ENCODE peak calls at places on chromosomes 3 and 15, in five cellular contexts. C is PC-3; L is neural crest cell; N is CD4-positive, alpha-beta T cell; V is B cell. O is an unnamed sample.

GRCh38 chr15:42584031-42584765 is 8.8 kb downstream of the STARD9 start:
- DNase-seq in V (no peak), N (no peak), C (no peak), L (no peak), O (no peak)

GRCh38 chr3:54034971-54035370 is 87.4 kb upstream of the CACNA2D3 start:
- DNase-seq in N (no peak), V (no peak), L (no peak), C (no peak), O (no peak)

GRCh38 chr15:85639752-85640381 is 154.9 kb downstream of the KLHL25 start:
- DNase-seq in L (no peak), V (no peak), N (no peak), C (peak), O (no peak)

GRCh38 chr3:112038863-112039262 is 4.3 kb downstream of the TMPRSS7 start:
- DNase-seq in L (no peak), C (peak), V (peak), N (no peak), O (no peak)

GRCh38 chr15:59369597-59369996 is 3.1 kb downstream of the MYO1E start:
- DNase-seq in N (no peak), V (no peak), L (no peak), C (peak), O (no peak)

GRCh38 chr3:56858331-56858730 is 56.6 kb upstream of the ARHGEF3 start:
- DNase-seq in C (no peak), N (no peak), V (no peak), L (no peak), O (no peak)

GRCh38 chr3:78822741-78823140 is 945.1 kb downstream of the ROBO1 start:
- DNase-seq in C (no peak), V (no peak), N (no peak), L (no peak), O (no peak)

GRCh38 chr3:53845103-53845880 is 927 bp downstream of the CHDH start:
- DNase-seq in N (no peak), L (no peak), V (peak), C (peak), O (no peak)

GRCh38 chr15:68818088-68818670 is 2.5 kb downstream of the ANP32A start:
- DNase-seq in L (peak), V (peak), N (peak), C (peak), O (peak)

GRCh38 chr3:112303811-112304325 is 9.9 kb upstream of the SLC9C1 start:
- DNase-seq in N (no peak), C (no peak), V (peak), L (no peak), O (no peak)

GRCh38 chr3:124663690-124664089 is 66.6 kb upstream of the UMPS start:
- DNase-seq in V (no peak), C (peak), N (no peak), L (no peak), O (no peak)

GRCh38 chr3:52247455-52248164 is 2.1 kb downstream of the PPM1M start:
- DNase-seq in C (no peak), N (no peak), L (no peak), V (no peak), O (peak)

GRCh38 chr3:48592519-48593087 is 2.5 kb downstream of the COL7A1 start:
- DNase-seq in V (no peak), L (no peak), C (no peak), N (no peak), O (no peak)

GRCh38 chr15:71048913-71049675 is 66.2 kb upstream of the THSD4 start:
- DNase-seq in N (no peak), C (peak), L (no peak), V (no peak), O (no peak)

GRCh38 chr3:77084511-77084910 is 44.6 kb downstream of the ROBO2 start:
- DNase-seq in N (no peak), L (no peak), V (no peak), C (no peak), O (no peak)

GRCh38 chr3:156341831-156342416 is 213.0 kb downstream of the SSR3 start:
- DNase-seq in L (no peak), V (peak), N (no peak), C (no peak), O (no peak)

GRCh38 chr3:195999896-196000295 is 82.0 kb downstream of the TFRC start:
- DNase-seq in L (no peak), C (no peak), N (no peak), V (no peak), O (no peak)

GRCh38 chr15:84937144-84937543 is 44.5 kb upstream of the PDE8A start:
- DNase-seq in C (no peak), L (no peak), N (no peak), V (no peak), O (no peak)

GRCh38 chr15:60479711-60480110 is 769 bp upstream of the ICE2 start:
- DNase-seq in C (no peak), V (no peak), L (no peak), N (no peak), O (no peak)

GRCh38 chr3:134985841-134986520 is 190.9 kb downstream of the EPHB1 start:
- DNase-seq in C (no peak), N (no peak), L (no peak), V (no peak), O (no peak)

GRCh38 chr3:125916376-125916978 is 52.5 kb upstream of the ROPN1B start:
- DNase-seq in C (peak), N (peak), V (peak), L (peak), O (peak)
- TF ChIP-seq CTCF in C (no peak), N (no peak), V (no peak), L (no peak), O (no peak)

GRCh38 chr3:184345678-184346144 is 8.3 kb downstream of the FAM131A start:
- DNase-seq in N (no peak), L (peak), V (no peak), C (peak), O (no peak)
- TF ChIP-seq CTCF in N (no peak), L (peak), V (no peak), C (peak), O (no peak)

GRCh38 chr3:142574665-142575064 is 3.9 kb downstream of the ATR start:
- DNase-seq in V (no peak), L (no peak), C (no peak), N (no peak), O (no peak)

GRCh38 chr3:142576792-142577191 is 1.7 kb downstream of the ATR start:
- DNase-seq in C (no peak), L (no peak), N (no peak), V (no peak), O (no peak)

GRCh38 chr3:142577701-142578308 is 728 bp downstream of the ATR start:
- DNase-seq in L (no peak), C (no peak), V (no peak), N (no peak), O (no peak)

GRCh38 chr3:142580061-142580423 is 1.5 kb upstream of the ATR start:
- DNase-seq in V (no peak), N (no peak), C (no peak), L (no peak), O (no peak)

DNA sequence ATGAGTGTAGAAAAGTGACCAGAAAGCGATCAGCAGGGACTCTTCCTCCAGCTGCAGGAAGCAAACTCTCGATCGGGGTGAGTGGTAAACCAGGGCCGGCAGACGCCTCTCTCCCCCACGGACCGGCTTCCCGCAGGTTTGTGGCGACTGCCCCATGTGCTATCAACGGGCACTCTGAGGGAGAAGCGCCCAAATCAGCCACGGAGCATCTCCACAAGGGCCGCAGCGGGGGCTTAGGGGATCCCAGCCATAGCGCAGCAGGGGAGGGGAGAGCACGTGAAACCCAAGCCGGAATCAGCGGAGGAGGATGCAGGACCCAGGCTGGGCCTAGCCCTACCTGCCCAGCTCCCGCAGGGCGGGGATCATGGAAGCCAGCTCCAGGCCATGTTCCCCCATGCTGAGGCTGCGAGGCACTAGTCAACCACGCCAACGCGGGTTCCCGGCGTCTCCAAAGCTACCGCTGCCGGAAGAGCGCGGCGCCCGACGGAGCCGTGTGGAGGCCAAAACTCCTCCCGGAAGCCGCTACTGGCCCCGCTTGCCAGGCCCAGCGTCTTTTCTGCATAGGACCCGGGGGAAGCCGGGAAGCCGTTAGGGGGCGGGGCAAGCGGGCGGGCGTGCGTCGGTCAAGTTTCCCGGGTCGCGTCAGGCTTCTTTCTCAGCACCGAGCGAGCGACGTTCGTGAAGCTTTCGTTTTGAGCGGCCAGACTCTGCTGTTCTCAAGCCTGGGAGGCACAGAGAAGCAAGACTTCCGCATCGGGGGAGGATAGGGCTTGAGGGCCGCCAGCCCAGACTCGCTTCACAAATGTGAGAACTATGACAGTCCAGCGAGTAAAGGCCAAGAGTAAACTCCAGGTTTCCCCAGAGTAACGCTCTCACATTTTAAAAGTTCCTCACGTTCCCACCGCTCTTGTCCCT is at the start of gene ATR:
- DNase-seq in V (peak), C (peak), N (peak), L (peak), O (peak)
- TF ChIP-seq CTCF in V (no peak), C (no peak), N (no peak), L (no peak), O (no peak)

GRCh38 chr3:99356681-99357080 is 281.7 kb upstream of the COL8A1 start:
- DNase-seq in L (no peak), C (no peak), N (no peak), V (no peak), O (no peak)
- TF ChIP-seq CTCF in L (no peak), C (no peak), N (no peak), V (no peak), O (no peak)

DNA sequence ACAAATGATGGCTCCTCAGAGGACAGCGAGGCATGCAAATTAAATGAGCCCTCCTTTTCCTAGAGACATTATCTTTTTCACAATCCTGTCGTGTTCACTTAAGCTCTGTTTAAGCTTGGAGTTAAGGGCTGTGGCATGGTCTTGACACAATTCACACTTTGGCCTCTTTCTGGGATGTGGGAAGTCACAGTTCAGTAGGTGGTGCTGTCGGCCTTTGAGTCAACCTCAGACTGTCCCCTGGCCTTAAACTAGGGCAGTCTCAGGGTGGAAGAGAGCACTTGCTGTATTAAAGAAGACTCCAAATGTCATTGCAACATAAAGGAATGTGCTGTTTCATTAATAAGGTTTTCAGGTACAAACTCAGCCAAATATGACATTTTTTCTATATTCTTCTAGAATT is 351.0 kb downstream of the MCTP2 start:
- DNase-seq in V (no peak), C (peak), L (peak), N (no peak), O (no peak)
- TF ChIP-seq CTCF in V (no peak), C (peak), L (peak), N (peak), O (peak)

GRCh38 chr3:7546219-7546618 is 685.3 kb downstream of the GRM7 start:
- DNase-seq in N (no peak), V (no peak), L (no peak), C (no peak), O (no peak)
- TF ChIP-seq CTCF in N (no peak), V (no peak), L (no peak), C (no peak), O (no peak)

GRCh38 chr3:170734043-170734736 is 135.8 kb downstream of the RPL22L1 start:
- DNase-seq in C (no peak), L (no peak), N (no peak), V (no peak), O (no peak)
- TF ChIP-seq CTCF in C (peak), L (no peak), N (no peak), V (no peak), O (no peak)

DNA sequence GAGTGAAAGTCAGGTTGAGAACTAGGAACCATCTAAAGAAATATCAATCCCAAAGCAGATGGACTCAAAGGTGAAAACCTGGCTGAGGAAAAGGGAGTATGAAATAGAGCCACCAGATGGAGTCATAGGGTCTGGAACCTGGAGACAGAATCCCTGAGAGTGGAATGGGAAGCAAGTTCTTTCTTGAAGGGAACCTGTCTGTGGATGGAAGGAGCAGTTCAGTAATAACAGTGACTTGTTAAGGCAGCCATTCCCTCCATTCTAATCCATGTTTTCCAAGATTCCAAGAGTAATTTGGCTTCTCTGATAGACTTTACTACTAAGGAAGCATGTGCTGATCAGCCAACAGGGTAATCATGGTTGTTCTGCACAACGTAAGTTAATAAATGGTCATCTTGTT is 22.5 kb upstream of the AQP9 start:
- DNase-seq in C (peak), L (no peak), V (no peak), N (no peak), O (no peak)
- TF ChIP-seq CTCF in C (peak), L (no peak), V (no peak), N (no peak), O (no peak)

O was measured in natural killer cell.